ENCODE peak calls at places on chromosomes 2 and 18, in four cellular contexts. U is DND-41, O is neural progenitor cell, N is H7. S is an unnamed sample.
A peak's percentile ranks its signal among the peaks of the same experiment; 100 is the strongest.

GRCh38 chr2:227862227-227862740 is 9.1 kb upstream of the DAW1 start:
- DNase-seq in U (peak; percentile 7), O (peak; percentile 60), N (peak; percentile 51), S (peak; percentile 46)

GRCh38 chr2:62362561-62362960 is 143.4 kb downstream of the TMEM17 start:
- DNase-seq in U (no peak), O (no peak), N (peak; percentile 66), S (no peak)

GRCh38 chr2:135473567-135473966 is 57.5 kb downstream of the ZRANB3 start:
- DNase-seq in U (peak; percentile 23), O (no peak), N (peak; percentile 42), S (peak; percentile 25)

GRCh38 chr2:43201497-43201896 is 24.9 kb downstream of the ZFP36L2 start:
- DNase-seq in U (peak; percentile 83), O (no peak), N (no peak), S (no peak)

GRCh38 chr2:241413929-241414580 is 58.0 kb downstream of the FARP2 start:
- DNase-seq in U (no peak), O (no peak), N (no peak), S (no peak)

GRCh38 chr2:96463119-96463518 is 42.0 kb downstream of the NEURL3 start:
- DNase-seq in U (no peak), O (no peak), N (no peak), S (no peak)

GRCh38 chr2:106956416-106956815 is 70.4 kb upstream of the ST6GAL2 start:
- DNase-seq in U (no peak), O (peak; percentile 13), N (no peak), S (no peak)

GRCh38 chr2:8805278-8806045 is 32.0 kb downstream of the KIDINS220 start:
- DNase-seq in U (no peak), O (no peak), N (no peak), S (no peak)

GRCh38 chr2:129281761-129282160 is 697.7 kb upstream of the RAB6C start:
- DNase-seq in U (no peak), O (no peak), N (no peak), S (no peak)

GRCh38 chr18:3061581-3062416 is 48.9 kb upstream of the LPIN2 start:
- DNase-seq in U (peak; percentile 32), O (no peak), N (no peak), S (no peak)

GRCh38 chr18:74899554-74899953 is 301.9 kb downstream of the ZNF407 start:
- DNase-seq in U (no peak), O (no peak), N (no peak), S (no peak)

GRCh38 chr2:232419245-232420072 is 12.8 kb downstream of the ALPG start:
- DNase-seq in U (no peak), O (peak; percentile 62), N (peak; percentile 76), S (no peak)

GRCh38 chr18:57976230-57976773 is 67.7 kb upstream of the NEDD4L start:
- DNase-seq in U (no peak), O (no peak), N (no peak), S (no peak)
- H3K4me3 ChIP-seq in U (no peak overlapping the region), O (no peak overlapping the region), N (no peak overlapping the region), S (no peak overlapping the region)

GRCh38 chr2:98465456-98466201 is 21.0 kb downstream of the INPP4A start:
- DNase-seq in U (peak; percentile 98), O (no peak), N (no peak), S (peak; percentile 98)
- H3K4me3 ChIP-seq in U (no peak overlapping the region), O (no peak overlapping the region), N (no peak overlapping the region), S (peak overlapping the region; percentile 54)

GRCh38 chr18:63138469-63139340 is 180.9 kb downstream of the BCL2 start:
- DNase-seq in U (peak; percentile 82), O (peak; percentile 68), N (peak; percentile 88), S (peak; percentile 57)
- H3K4me3 ChIP-seq in U (no peak overlapping the region), O (no peak overlapping the region), N (peak overlapping the region; percentile 12), S (peak overlapping the region; percentile 43)

GRCh38 chr2:26244479-26245230 is at the start of the genes HADHA and HADHB:
- DNase-seq in U (peak; percentile 85), O (peak; percentile 94), N (peak; percentile 95), S (peak; percentile 73)
- H3K4me3 ChIP-seq in U (peak within 1 kb of the TSS; percentile 58), O (peak within 1 kb of the TSS; percentile 88), N (peak within 1 kb of the TSS; percentile 91), S (peak within 1 kb of the TSS; percentile 98)

S was measured in Jurkat, Clone E6-1.